ENCODE peak calls at places on chromosome 5, in five cellular contexts. One of them, this sample, is unnamed.

GRCh38 chr5:73088026-73088425 is 32.3 kb upstream of the TMEM171 start:
- DNase-seq in Caco-2: no peak
- DNase-seq in transverse colon: no peak
- DNase-seq in PC-3: peak; percentile 27
- DNase-seq in IMR-90: peak; percentile 46
- DNase-seq in this sample: no peak

GRCh38 chr5:10485142-10485795 is 43.6 kb downstream of the ROPN1L start:
- DNase-seq in Caco-2: peak; percentile 94
- DNase-seq in transverse colon: no peak
- DNase-seq in PC-3: no peak
- DNase-seq in IMR-90: peak; percentile 96
- DNase-seq in this sample: peak; percentile 73

GRCh38 chr5:112004867-112005532 is 248.0 kb upstream of the NREP start:
- DNase-seq in Caco-2: no peak
- DNase-seq in transverse colon: no peak
- DNase-seq in PC-3: peak; percentile 61
- DNase-seq in IMR-90: peak; percentile 92
- DNase-seq in this sample: no peak

GRCh38 chr5:68046445-68046844 is 169.1 kb upstream of the PIK3R1 start:
- DNase-seq in Caco-2: no peak
- DNase-seq in transverse colon: no peak
- DNase-seq in PC-3: peak; percentile 58
- DNase-seq in IMR-90: peak; percentile 98
- DNase-seq in this sample: peak; percentile 81

GRCh38 chr5:109511980-109512744 is 102.4 kb upstream of the PJA2 start:
- DNase-seq in Caco-2: no peak
- DNase-seq in transverse colon: no peak
- DNase-seq in PC-3: no peak
- DNase-seq in IMR-90: no peak
- DNase-seq in this sample: no peak

GRCh38 chr5:173888473-173889135 is 455 bp downstream of the CPEB4 start:
- DNase-seq in Caco-2: no peak
- DNase-seq in transverse colon: peak; percentile 35
- DNase-seq in PC-3: peak; percentile 40
- DNase-seq in IMR-90: peak; percentile 24
- DNase-seq in this sample: peak; percentile 34

GRCh38 chr5:88419931-88420330 is 151.3 kb upstream of the TMEM161B start:
- DNase-seq in Caco-2: no peak
- DNase-seq in transverse colon: no peak
- DNase-seq in PC-3: no peak
- DNase-seq in IMR-90: no peak
- DNase-seq in this sample: no peak

GRCh38 chr5:168883253-168883880 is 304.2 kb upstream of the PANK3 start:
- DNase-seq in Caco-2: no peak
- DNase-seq in transverse colon: no peak
- DNase-seq in PC-3: no peak
- DNase-seq in IMR-90: no peak
- DNase-seq in this sample: no peak

GRCh38 chr5:74233571-74233970 is 407.0 kb downstream of the ENC1 start:
- DNase-seq in Caco-2: no peak
- DNase-seq in transverse colon: no peak
- DNase-seq in PC-3: peak; percentile 88
- DNase-seq in IMR-90: peak; percentile 84
- DNase-seq in this sample: peak; percentile 6

GRCh38 chr5:124748687-124749594 is 2.5 kb upstream of the ZNF608 start:
- DNase-seq in Caco-2: peak; percentile 95
- DNase-seq in transverse colon: peak; percentile 87
- DNase-seq in PC-3: peak; percentile 88
- DNase-seq in IMR-90: peak; percentile 91
- DNase-seq in this sample: peak; percentile 86

GRCh38 chr5:156475831-156476551 is 149.0 kb downstream of the SGCD start:
- DNase-seq in Caco-2: no peak
- DNase-seq in transverse colon: peak; percentile 12
- DNase-seq in PC-3: no peak
- DNase-seq in IMR-90: peak; percentile 98
- DNase-seq in this sample: peak; percentile 84

GRCh38 chr5:172533058-172533398 is 78.7 kb upstream of the SH3PXD2B start:
- DNase-seq in Caco-2: no peak
- DNase-seq in transverse colon: peak; percentile 21
- DNase-seq in PC-3: no peak
- DNase-seq in IMR-90: no peak
- DNase-seq in this sample: no peak

GRCh38 chr5:76695336-76695735 is 20.6 kb upstream of the F2R start:
- DNase-seq in Caco-2: no peak
- DNase-seq in transverse colon: no peak
- DNase-seq in PC-3: no peak
- DNase-seq in IMR-90: no peak
- DNase-seq in this sample: no peak

DNA sequence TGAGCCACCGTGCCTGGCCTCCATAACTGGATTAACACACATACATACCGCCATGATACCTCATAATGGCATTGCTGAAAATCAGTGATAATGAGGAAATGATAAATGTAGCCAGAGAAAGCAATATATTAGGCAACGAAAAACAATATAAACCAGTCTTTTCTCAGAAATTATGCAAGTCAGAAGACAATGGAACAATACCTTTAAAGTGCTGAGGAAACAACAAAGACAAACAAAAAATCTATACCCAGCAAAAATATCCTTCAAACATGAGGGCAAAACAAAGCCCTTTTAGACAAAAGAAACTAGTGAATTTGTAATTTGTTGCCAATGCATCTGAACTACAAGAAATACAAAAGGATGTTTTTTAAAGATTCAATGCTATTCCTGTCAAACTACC is 98.2 kb upstream of the TNFAIP8 start:
- DNase-seq in Caco-2: no peak
- DNase-seq in transverse colon: no peak
- DNase-seq in PC-3: no peak
- DNase-seq in IMR-90: no peak
- DNase-seq in this sample: no peak
- H3K9me3 ChIP-seq in Caco-2: no peaks in the 10 kb centered on the region
- H3K9me3 ChIP-seq in transverse colon: no peaks in the 10 kb centered on the region
- H3K9me3 ChIP-seq in PC-3: no peaks in the 10 kb centered on the region
- H3K9me3 ChIP-seq in IMR-90: peaks cover 7% of the 10 kb centered on the region
- H3K9me3 ChIP-seq in this sample: peaks cover 11% of the 10 kb centered on the region

GRCh38 chr5:160367261-160367660 is 3.2 kb downstream of the C1QTNF2 start:
- DNase-seq in Caco-2: no peak
- DNase-seq in transverse colon: no peak
- DNase-seq in PC-3: no peak
- DNase-seq in IMR-90: no peak
- DNase-seq in this sample: no peak

GRCh38 chr5:160366230-160366629 is 4.2 kb downstream of the C1QTNF2 start:
- DNase-seq in Caco-2: no peak
- DNase-seq in transverse colon: no peak
- DNase-seq in PC-3: no peak
- DNase-seq in IMR-90: no peak
- DNase-seq in this sample: no peak

GRCh38 chr5:160369990-160370712 is at the start of gene C1QTNF2:
- DNase-seq in Caco-2: no peak
- DNase-seq in transverse colon: peak; percentile 64
- DNase-seq in PC-3: peak; percentile 35
- DNase-seq in IMR-90: peak; percentile 72
- DNase-seq in this sample: peak; percentile 79

GRCh38 chr5:160375166-160375565 is 4.7 kb upstream of the C1QTNF2 start:
- DNase-seq in Caco-2: no peak
- DNase-seq in transverse colon: no peak
- DNase-seq in PC-3: no peak
- DNase-seq in IMR-90: peak; percentile 47
- DNase-seq in this sample: no peak

DNA sequence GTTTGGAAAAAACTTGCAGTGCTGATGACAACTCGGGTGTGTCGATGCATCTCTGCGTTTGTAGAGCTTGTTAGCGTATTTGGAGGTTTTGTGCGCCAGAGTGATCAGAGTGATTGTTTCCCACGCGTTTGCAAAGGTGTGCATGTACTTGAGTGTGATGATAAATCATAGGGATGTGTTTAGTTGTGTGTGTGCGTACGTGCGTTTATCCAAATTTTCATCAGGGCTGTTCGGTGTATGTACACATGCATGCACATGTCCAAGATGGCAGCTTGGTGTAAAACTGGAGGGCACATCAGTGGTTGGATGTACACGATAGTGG is 248 bp upstream of the C1QTNF2 start:
- DNase-seq in Caco-2: no peak
- DNase-seq in transverse colon: no peak
- DNase-seq in PC-3: no peak
- DNase-seq in IMR-90: no peak
- DNase-seq in this sample: no peak
- H3K4me3 ChIP-seq in Caco-2: peak overlapping the region; percentile 49
- H3K4me3 ChIP-seq in transverse colon: peak overlapping the region; percentile 43
- H3K4me3 ChIP-seq in PC-3: peak overlapping the region; percentile 63
- H3K4me3 ChIP-seq in IMR-90: peak overlapping the region; percentile 60
- H3K4me3 ChIP-seq in this sample: peak overlapping the region; percentile 52

GRCh38 chr5:150264667-150265603 is 24.6 kb downstream of the CAMK2A start:
- DNase-seq in Caco-2: no peak
- DNase-seq in transverse colon: no peak
- DNase-seq in PC-3: no peak
- DNase-seq in IMR-90: no peak
- DNase-seq in this sample: no peak

GRCh38 chr5:150263801-150264621 is 25.6 kb downstream of the CAMK2A start:
- DNase-seq in Caco-2: no peak
- DNase-seq in transverse colon: no peak
- DNase-seq in PC-3: peak; percentile 100
- DNase-seq in IMR-90: peak; percentile 90
- DNase-seq in this sample: peak; percentile 91

GRCh38 chr5:150262502-150262901 is 27.1 kb downstream of the CAMK2A start:
- DNase-seq in Caco-2: no peak
- DNase-seq in transverse colon: no peak
- DNase-seq in PC-3: peak; percentile 57
- DNase-seq in IMR-90: no peak
- DNase-seq in this sample: no peak

GRCh38 chr5:150261231-150261630 is 28.3 kb downstream of the CAMK2A start:
- DNase-seq in Caco-2: no peak
- DNase-seq in transverse colon: no peak
- DNase-seq in PC-3: peak; percentile 92
- DNase-seq in IMR-90: peak; percentile 52
- DNase-seq in this sample: peak; percentile 27

GRCh38 chr5:150263339-150263738 is 26.2 kb downstream of the CAMK2A start:
- DNase-seq in Caco-2: no peak
- DNase-seq in transverse colon: no peak
- DNase-seq in PC-3: no peak
- DNase-seq in IMR-90: no peak
- DNase-seq in this sample: no peak
- H3K9me3 ChIP-seq in Caco-2: no peaks in the 10 kb centered on the region
- H3K9me3 ChIP-seq in transverse colon: no peaks in the 10 kb centered on the region
- H3K9me3 ChIP-seq in PC-3: no peaks in the 10 kb centered on the region
- H3K9me3 ChIP-seq in IMR-90: no peaks in the 10 kb centered on the region
- H3K9me3 ChIP-seq in this sample: no peaks in the 10 kb centered on the region

GRCh38 chr5:135835766-135836165 is 1.3 kb downstream of the SLC25A48 start:
- DNase-seq in Caco-2: no peak
- DNase-seq in transverse colon: no peak
- DNase-seq in PC-3: no peak
- DNase-seq in IMR-90: no peak
- DNase-seq in this sample: no peak

GRCh38 chr5:135832941-135833340 is 1.5 kb upstream of the SLC25A48 start:
- DNase-seq in Caco-2: no peak
- DNase-seq in transverse colon: no peak
- DNase-seq in PC-3: no peak
- DNase-seq in IMR-90: no peak
- DNase-seq in this sample: no peak

GRCh38 chr5:135834639-135835529 is at the start of gene SLC25A48:
- DNase-seq in Caco-2: peak; percentile 83
- DNase-seq in transverse colon: peak; percentile 76
- DNase-seq in PC-3: no peak
- DNase-seq in IMR-90: peak; percentile 16
- DNase-seq in this sample: peak; percentile 73

GRCh38 chr5:135833521-135833920 is 942 bp upstream of the SLC25A48 start:
- DNase-seq in Caco-2: no peak
- DNase-seq in transverse colon: no peak
- DNase-seq in PC-3: no peak
- DNase-seq in IMR-90: no peak
- DNase-seq in this sample: no peak

DNA sequence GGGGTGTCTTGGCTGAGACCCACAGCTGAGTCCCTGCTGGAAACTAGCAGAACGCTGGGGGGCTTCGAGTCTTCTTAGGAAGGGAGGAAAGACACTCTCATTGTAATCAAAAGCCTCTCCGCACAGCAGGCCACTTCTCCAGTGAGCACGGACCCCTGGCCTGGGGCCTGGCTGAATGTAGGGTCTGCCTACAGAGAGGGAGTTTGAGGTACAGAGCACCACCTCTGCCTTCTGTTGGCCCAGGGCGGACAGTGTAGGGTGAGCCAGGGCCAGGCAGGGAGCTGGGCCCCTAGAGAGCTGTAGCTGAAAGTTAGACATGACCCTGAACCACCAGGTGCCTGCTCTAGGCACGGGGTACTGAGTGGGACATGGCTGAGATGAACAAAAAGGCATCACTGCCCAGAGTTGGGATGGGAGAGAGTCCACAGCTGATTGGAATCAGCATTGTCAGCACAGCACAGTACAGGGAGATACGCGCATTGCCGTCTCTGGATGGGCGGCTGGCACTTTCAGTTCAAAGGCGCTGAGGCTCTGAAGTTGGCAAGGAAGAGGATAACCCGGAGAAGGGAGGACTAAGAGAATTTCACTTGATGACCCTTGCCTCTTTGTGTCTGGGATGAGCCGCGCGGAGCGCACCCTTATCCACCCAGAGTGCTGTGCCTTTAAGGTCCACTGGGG is 363 bp upstream of the SLC25A48 start:
- DNase-seq in Caco-2: no peak
- DNase-seq in transverse colon: no peak
- DNase-seq in PC-3: peak; percentile 23
- DNase-seq in IMR-90: no peak
- DNase-seq in this sample: no peak
- H3K4me3 ChIP-seq in Caco-2: peak overlapping the region; percentile 57
- H3K4me3 ChIP-seq in transverse colon: no peak overlapping the region
- H3K4me3 ChIP-seq in PC-3: no peak overlapping the region
- H3K4me3 ChIP-seq in IMR-90: no peak overlapping the region
- H3K4me3 ChIP-seq in this sample: peak overlapping the region; percentile 23

DNA sequence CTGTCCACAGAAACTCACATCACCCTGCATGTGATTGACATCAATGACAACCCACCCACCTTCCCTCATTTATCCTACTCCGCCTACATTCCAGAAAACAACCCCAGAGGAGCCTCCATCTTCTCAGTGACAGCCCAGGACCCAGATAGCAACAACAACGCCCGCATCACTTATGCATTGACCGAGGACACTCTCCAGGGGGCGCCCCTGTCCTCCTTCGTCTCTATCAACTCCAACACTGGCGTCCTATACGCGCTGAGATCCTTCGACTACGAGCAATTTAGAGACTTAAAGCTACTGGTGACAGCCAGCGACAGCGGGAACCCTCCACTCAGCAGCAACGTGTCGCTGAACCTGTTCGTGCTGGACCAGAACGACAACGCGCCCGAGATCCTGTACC is 1.7 kb downstream of the PCDHGA3 start:
- DNase-seq in Caco-2: no peak
- DNase-seq in transverse colon: no peak
- DNase-seq in PC-3: no peak
- DNase-seq in IMR-90: no peak
- DNase-seq in this sample: no peak
- H3K9me3 ChIP-seq in Caco-2: no peaks in the 10 kb centered on the region
- H3K9me3 ChIP-seq in transverse colon: peaks cover 46% of the 10 kb centered on the region
- H3K9me3 ChIP-seq in PC-3: no peaks in the 10 kb centered on the region
- H3K9me3 ChIP-seq in IMR-90: peaks cover 29% of the 10 kb centered on the region
- H3K9me3 ChIP-seq in this sample: peaks cover 2% of the 10 kb centered on the region

DNA sequence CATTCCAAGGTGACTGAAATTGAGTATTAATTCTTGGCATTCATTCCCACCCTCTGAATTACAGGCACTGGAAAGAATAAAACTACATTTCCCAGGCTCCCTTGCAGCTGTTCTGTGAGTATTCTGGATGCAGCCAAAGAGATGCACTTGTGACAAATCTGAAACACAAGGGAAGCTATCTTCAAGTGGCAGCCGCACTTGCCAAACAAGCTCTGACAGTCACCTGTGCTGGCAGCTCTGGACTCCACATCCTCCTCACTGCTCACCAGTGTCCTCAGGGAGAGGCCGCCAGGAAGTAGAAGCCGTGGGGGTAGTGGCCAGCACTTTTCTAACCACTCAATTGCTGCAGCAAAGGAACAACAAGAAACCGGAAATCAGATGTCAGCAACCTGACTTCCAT is 275.0 kb downstream of the NR2F1-AS1 start:
- DNase-seq in Caco-2: no peak
- DNase-seq in transverse colon: no peak
- DNase-seq in PC-3: peak; percentile 86
- DNase-seq in IMR-90: no peak
- DNase-seq in this sample: no peak
- H3K4me3 ChIP-seq in Caco-2: no peak overlapping the region
- H3K4me3 ChIP-seq in transverse colon: no peak overlapping the region
- H3K4me3 ChIP-seq in PC-3: no peak overlapping the region
- H3K4me3 ChIP-seq in IMR-90: no peak overlapping the region
- H3K4me3 ChIP-seq in this sample: no peak overlapping the region